ENCODE peak calls at places on chromosomes 7 and 10, in four cellular contexts. V is CD8-positive, alpha-beta T cell; D is HCEC 1CT; I is posterior cingulate gyrus. C is an unnamed sample.

GRCh38 chr7:155795951-155796350 is 16.3 kb downstream of the SHH start:
- DNase-seq in D (no peak), I (no peak), V (no peak), C (no peak)

GRCh38 chr10:113476191-113476590 is 76.7 kb upstream of the HABP2 start:
- DNase-seq in V (no peak), I (no peak), D (no peak), C (no peak)

GRCh38 chr10:62185914-62186692 is 82.5 kb downstream of the RTKN2 start:
- DNase-seq in V (no peak), I (no peak), D (no peak), C (no peak)

GRCh38 chr7:154857728-154858681 is 144.9 kb downstream of the PAXIP1 start:
- DNase-seq in V (no peak), D (no peak), I (peak), C (peak)

GRCh38 chr10:124146491-124146890 is 53.1 kb upstream of the CHST15 start:
- DNase-seq in I (no peak), V (no peak), D (no peak), C (no peak)

GRCh38 chr10:31526681-31527080 is 207.7 kb downstream of the ZEB1 start:
- DNase-seq in V (no peak), D (peak), I (no peak), C (no peak)

GRCh38 chr7:24801910-24802699 is 44.8 kb upstream of the GSDME start:
- DNase-seq in V (no peak), D (no peak), I (no peak), C (no peak)

GRCh38 chr7:157027568-157028527 is 17.4 kb upstream of the MNX1 start:
- DNase-seq in D (no peak), I (no peak), V (no peak), C (no peak)

GRCh38 chr7:36406156-36406555 is 16.5 kb downstream of the ANLN start:
- DNase-seq in D (no peak), I (peak), V (no peak), C (peak)

GRCh38 chr10:46226232-46226631 is 60.6 kb upstream of the ANTXRL start:
- DNase-seq in I (peak), D (no peak), V (no peak), C (no peak)

GRCh38 chr10:57964371-57964770 is 303.3 kb downstream of the IPMK start:
- DNase-seq in V (no peak), D (peak), I (peak), C (peak)

GRCh38 chr7:100506356-100506930 is 22.7 kb downstream of the NYAP1 start:
- DNase-seq in V (no peak), D (no peak), I (no peak), C (no peak)

GRCh38 chr7:36047254-36047653 is 105.8 kb upstream of the EEPD1 start:
- DNase-seq in I (no peak), V (no peak), D (peak), C (no peak)

GRCh38 chr7:87413951-87414381 is 61.5 kb downstream of the ABCB4 start:
- DNase-seq in I (no peak), D (peak), V (no peak), C (no peak)

GRCh38 chr7:135728136-135728669 is at the start of gene SLC13A4:
- DNase-seq in I (no peak), D (no peak), V (no peak), C (no peak)

GRCh38 chr10:112754001-112754411 is 196.0 kb upstream of the TCF7L2 start:
- DNase-seq in I (no peak), D (peak), V (no peak), C (no peak)

GRCh38 chr7:152383341-152384234 is 52.2 kb downstream of the KMT2C start:
- DNase-seq in V (no peak), I (no peak), D (peak), C (no peak)

GRCh38 chr7:20598479-20599419 is 16.7 kb upstream of the ABCB5 start:
- DNase-seq in D (peak), V (no peak), I (no peak), C (peak)

GRCh38 chr7:29289156-29290021 is 94.8 kb downstream of the CHN2 start:
- DNase-seq in I (peak), D (no peak), V (no peak), C (peak)

GRCh38 chr7:114922652-114923402 is 933 bp downstream of the MDFIC start:
- DNase-seq in V (peak), I (no peak), D (peak), C (peak)

GRCh38 chr7:151244871-151245346 is 3.6 kb downstream of the SMARCD3 start:
- DNase-seq in V (no peak), I (no peak), D (no peak), C (no peak)

GRCh38 chr10:85916999-85917573 is 449.5 kb downstream of the GRID1 start:
- DNase-seq in I (no peak), V (no peak), D (no peak), C (no peak)

GRCh38 chr7:149742075-149742701 is 31.2 kb downstream of the ZNF467 start:
- DNase-seq in I (peak), V (peak), D (peak), C (peak)

GRCh38 chr10:27223964-27224363 is 16.6 kb downstream of the ACBD5 start:
- DNase-seq in I (no peak), D (peak), V (peak), C (peak)

GRCh38 chr10:2882628-2883027 is 184.7 kb upstream of the PFKP start:
- DNase-seq in V (no peak), I (no peak), D (no peak), C (no peak)

GRCh38 chr10:114550756-114551290 is 107.3 kb downstream of the ABLIM1 start:
- DNase-seq in D (peak), V (no peak), I (no peak), C (no peak)

GRCh38 chr10:69459101-69459805 is 8.0 kb downstream of the TSPAN15 start:
- DNase-seq in D (no peak), V (no peak), I (no peak), C (no peak)

GRCh38 chr10:11881028-11881476 is 57.9 kb downstream of the PROSER2 start:
- DNase-seq in I (no peak), V (no peak), D (no peak), C (no peak)

GRCh38 chr7:51066405-51066882 is 250.2 kb downstream of the COBL start:
- DNase-seq in V (no peak), I (no peak), D (no peak), C (no peak)

GRCh38 chr7:80392229-80393169 is 119.4 kb downstream of the GNAT3 start:
- DNase-seq in V (no peak), D (peak), I (no peak), C (peak)

GRCh38 chr7:137992738-137993394 is 9.0 kb downstream of the CREB3L2 start:
- DNase-seq in I (no peak), V (no peak), D (peak), C (no peak)

GRCh38 chr7:132497098-132497497 is 79.2 kb downstream of the PLXNA4 start:
- DNase-seq in D (no peak), I (no peak), V (no peak), C (no peak)

C was measured in Ammon's horn.